ENCODE peak calls at places on chromosomes 5 and 9, in nine cellular contexts. L is activated naive CD4-positive, alpha-beta T cell; Z is naive B cell; R is stimulated activated CD4-positive, alpha-beta T cell treated with anti-CD3 and anti-CD28 coated beads, Interleukin-4, amount 100 ng/mL, for 48 hours; B is GM23248; Q is IMR-90; I is cardiac muscle cell; G is ELR; U is naive thymus-derived CD8-positive, alpha-beta T cell. P is an unnamed sample.

GRCh38 chr5:1793966-1794895 is 5.4 kb downstream of the MRPL36 start:
- DNase-seq in L (no peak), U (no peak), G (peak; percentile 93), I (peak; percentile 81), Z (no peak), R (no peak), B (peak; percentile 87), Q (peak; percentile 94), P (no peak)

GRCh38 chr5:151742870-151743294 is 15.5 kb downstream of the ATOX1 start:
- DNase-seq in L (no peak), G (peak; percentile 88), B (peak; percentile 86), U (no peak), I (peak; percentile 76), R (no peak), Q (peak; percentile 74), Z (no peak), P (no peak)

GRCh38 chr5:132209131-132209530 is 18.5 kb downstream of the P4HA2 start:
- DNase-seq in Q (peak; percentile 78), I (peak; percentile 32), U (no peak), G (peak; percentile 48), R (no peak), Z (no peak), B (no peak), L (no peak), P (no peak)

GRCh38 chr9:134669556-134669955 is 28.0 kb downstream of the COL5A1 start:
- DNase-seq in L (no peak), G (peak; percentile 33), R (no peak), B (no peak), U (no peak), Q (no peak), Z (no peak), I (peak; percentile 45), P (no peak)

GRCh38 chr9:78292026-78292425 is 4.9 kb upstream of the PSAT1 start:
- DNase-seq in L (no peak), R (no peak), I (no peak), Z (no peak), U (no peak), G (no peak), B (no peak), Q (no peak), P (no peak)

GRCh38 chr5:107719207-107719606 is 48.5 kb upstream of the EFNA5 start:
- DNase-seq in G (no peak), U (no peak), B (no peak), I (no peak), Z (no peak), R (no peak), Q (no peak), L (no peak), P (no peak)

GRCh38 chr5:6377582-6378127 is 692 bp downstream of the MED10 start:
- DNase-seq in L (no peak), I (peak; percentile 3), Q (no peak), U (peak; percentile 20), R (no peak), Z (peak; percentile 2), G (no peak), B (peak; percentile 34), P (no peak)

GRCh38 chr5:1745806-1746370 is 53.7 kb downstream of the MRPL36 start:
- DNase-seq in U (no peak), Z (no peak), G (no peak), L (no peak), Q (no peak), R (no peak), I (no peak), B (no peak), P (no peak)

GRCh38 chr5:126600631-126601511 is at the start of gene PHAX:
- DNase-seq in I (peak; percentile 87), Z (peak; percentile 68), R (peak; percentile 70), U (peak; percentile 62), G (peak; percentile 86), Q (peak; percentile 76), B (peak; percentile 96), L (peak; percentile 44), P (no peak)